ENCODE peak calls at places on chromosomes 13 and 19, in nine cellular contexts. J is psoas muscle, N is GM23338, F is WTC11, X is astrocyte of the spinal cord, C is neural crest cell, Z is fibroblast of villous mesenchyme, D is uterus, I is IMR-90. M is an unnamed sample.

GRCh38 chr13:101529419-101529818 is 76.9 kb downstream of the ITGBL1 start:
- DNase-seq in D (no peak), J (no peak), C (no peak), I (peak), F (no peak), Z (peak), X (peak), N (no peak), M (no peak)

GRCh38 chr19:1260749-1261511 is 8.2 kb upstream of the CIRBP start:
- DNase-seq in I (peak), N (peak), J (peak), X (peak), F (peak), C (peak), D (peak), Z (peak), M (peak)

GRCh38 chr19:38869160-38869835 is 8.8 kb downstream of the RINL start:
- DNase-seq in N (peak), Z (no peak), J (no peak), C (no peak), I (no peak), D (no peak), X (no peak), F (peak), M (peak)

GRCh38 chr13:103471896-103472295 is 405.7 kb upstream of the SLC10A2 start:
- DNase-seq in I (no peak), F (peak), Z (no peak), X (no peak), D (no peak), N (peak), J (no peak), C (no peak), M (no peak)

GRCh38 chr19:8517551-8518442 is 3.8 kb upstream of the ZNF414 start:
- DNase-seq in F (no peak), C (no peak), D (no peak), N (no peak), J (no peak), Z (peak), I (no peak), X (no peak), M (no peak)

GRCh38 chr19:51439021-51439465 is 19.2 kb downstream of the SIGLEC8 start:
- DNase-seq in C (no peak), X (no peak), I (no peak), J (no peak), D (no peak), Z (peak), F (peak), N (peak), M (no peak)

GRCh38 chr19:5053661-5054060 is 84.7 kb downstream of the KDM4B start:
- DNase-seq in C (no peak), F (no peak), N (no peak), X (no peak), J (no peak), I (no peak), Z (no peak), D (no peak), M (no peak)

GRCh38 chr19:35642798-35643254 is 1.3 kb downstream of the ETV2 start:
- DNase-seq in F (no peak), C (no peak), N (peak), J (no peak), X (no peak), I (no peak), D (peak), Z (no peak), M (no peak)

GRCh38 chr19:33428627-33429013 is 55.1 kb downstream of the CEBPG start:
- DNase-seq in J (peak), F (no peak), N (no peak), I (no peak), C (no peak), X (no peak), D (no peak), Z (no peak), M (peak)

GRCh38 chr19:8340341-8341096 is 2.5 kb downstream of the KANK3 start:
- DNase-seq in J (peak), D (peak), C (no peak), F (peak), X (no peak), N (peak), I (no peak), Z (peak), M (no peak)

DNA sequence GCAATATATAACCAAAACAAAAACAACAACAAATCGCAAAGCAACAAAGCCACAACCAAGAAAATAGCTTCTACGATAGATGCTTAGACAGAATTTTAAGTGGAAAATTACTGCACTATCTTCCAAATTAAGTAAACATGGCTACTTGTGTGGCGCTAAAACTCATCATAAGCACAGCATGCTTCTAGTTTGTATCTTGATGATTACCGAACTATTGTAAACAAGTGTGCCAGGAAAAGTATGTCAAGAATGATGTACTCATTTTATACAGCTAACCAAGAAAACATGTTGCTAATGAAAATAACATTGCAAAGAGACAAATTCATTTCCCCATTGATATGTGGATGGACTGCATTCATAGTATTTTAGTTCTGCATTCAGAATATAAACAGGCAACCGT is 271.9 kb upstream of the GPC6 start:
- DNase-seq in F (no peak), D (no peak), I (peak), C (no peak), X (no peak), N (no peak), Z (peak), J (no peak), M (no peak)
- TF ChIP-seq CTCF in F (no peak), D (no peak), I (no peak), C (no peak), X (no peak), N (no peak), Z (no peak), J (no peak), M (no peak)

GRCh38 chr19:41616785-41617621 is 9.9 kb downstream of the CEACAM4 start:
- DNase-seq in I (peak), C (no peak), F (peak), X (no peak), D (no peak), Z (peak), N (peak), J (no peak), M (no peak)
- TF ChIP-seq CTCF in I (no peak), C (no peak), F (no peak), X (no peak), D (no peak), Z (no peak), N (peak), J (no peak), M (no peak)

GRCh38 chr13:28954810-28955209 is 134.7 kb downstream of the MTUS2 start:
- DNase-seq in C (no peak), N (no peak), X (no peak), J (no peak), Z (no peak), D (no peak), F (no peak), I (no peak), M (no peak)
- TF ChIP-seq CTCF in C (no peak), N (no peak), X (no peak), J (no peak), Z (no peak), D (no peak), F (no peak), I (no peak), M (no peak)

DNA sequence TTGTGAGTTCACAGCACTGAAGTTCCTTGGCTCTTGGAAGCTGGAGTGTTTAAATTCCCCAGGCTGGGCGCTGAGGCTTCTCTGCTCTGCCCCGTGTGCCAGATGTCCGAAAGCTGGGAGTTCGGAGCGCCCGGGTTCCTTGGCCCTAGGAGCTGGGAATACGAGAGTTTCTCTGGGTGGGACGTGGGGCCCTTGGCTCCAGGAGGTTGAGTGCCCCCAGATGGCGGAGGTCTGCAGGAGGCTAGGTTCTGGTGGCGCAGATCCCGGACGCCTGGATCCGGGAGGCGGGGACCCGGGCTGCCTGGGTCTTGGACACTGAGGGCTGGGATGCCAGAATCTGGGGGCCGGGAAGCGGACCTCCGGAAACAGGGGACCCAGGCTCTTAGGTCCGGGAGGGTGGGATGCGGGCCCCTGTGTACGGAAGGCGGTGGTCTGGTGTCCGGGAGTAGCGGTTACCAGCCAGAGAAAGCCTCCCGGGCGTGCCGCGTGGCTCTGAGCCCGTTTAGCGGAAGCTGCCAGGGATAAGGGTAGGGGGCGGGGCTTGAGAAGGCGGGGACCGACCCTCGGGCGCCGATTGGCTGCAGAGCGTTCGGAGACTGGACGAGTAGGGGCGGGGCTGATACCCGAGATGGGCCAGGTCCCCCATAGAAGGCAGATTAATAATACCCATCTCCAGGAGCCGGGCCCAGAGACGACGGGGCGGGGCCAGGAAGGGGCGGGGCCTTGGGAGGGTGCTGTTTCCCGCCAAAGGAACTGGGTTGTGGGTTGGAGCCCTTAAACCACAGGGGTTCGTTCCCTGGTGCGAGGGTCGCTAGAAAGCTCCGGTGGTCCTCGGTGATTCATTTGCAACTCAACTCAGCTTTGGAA is at the start of gene SLC1A5:
- DNase-seq in X (peak), N (peak), F (peak), D (peak), C (peak), I (peak), Z (peak), J (peak), M (peak)
- TF ChIP-seq CTCF in X (no peak), N (no peak), F (no peak), D (no peak), C (no peak), I (no peak), Z (peak), J (no peak), M (no peak)

GRCh38 chr13:70098669-70099068 is 9.0 kb upstream of the ATXN8OS start:
- DNase-seq in J (no peak), N (peak), C (no peak), F (no peak), D (no peak), Z (no peak), X (peak), I (no peak), M (no peak)
- TF ChIP-seq CTCF in J (no peak), N (no peak), C (peak), F (no peak), D (no peak), Z (no peak), X (peak), I (no peak), M (peak)

GRCh38 chr19:55116232-55117062 is 990 bp downstream of the PPP1R12C start:
- DNase-seq in J (peak), X (peak), D (peak), N (peak), C (peak), Z (peak), F (no peak), I (peak), M (peak)
- TF ChIP-seq CTCF in J (no peak), X (no peak), D (no peak), N (no peak), C (no peak), Z (no peak), F (no peak), I (no peak), M (no peak)

GRCh38 chr13:28273919-28274318 is 135.6 kb downstream of the PAN3 start:
- DNase-seq in J (no peak), D (no peak), X (no peak), Z (no peak), I (peak), F (no peak), N (peak), C (no peak), M (no peak)
- TF ChIP-seq CTCF in J (no peak), D (no peak), X (no peak), Z (no peak), I (peak), F (no peak), N (peak), C (no peak), M (no peak)